ENCODE peak calls at places on chromosomes 1 and 21, in six cellular contexts. One of them, this sample, is unnamed.

GRCh38 chr1:7567376-7567775 is 203.7 kb upstream of the VAMP3 start:
- DNase-seq in GM12864: no peak
- DNase-seq in Peyer's patch: no peak
- DNase-seq in brain microvascular endothelial cell: no peak
- DNase-seq in fibroblast of lung: no peak
- DNase-seq in AG04450: no peak
- DNase-seq in this sample: no peak

GRCh38 chr1:86739901-86740507 is 35.6 kb downstream of the SH3GLB1 start:
- DNase-seq in GM12864: no peak
- DNase-seq in Peyer's patch: no peak
- DNase-seq in brain microvascular endothelial cell: no peak
- DNase-seq in fibroblast of lung: no peak
- DNase-seq in AG04450: no peak
- DNase-seq in this sample: no peak

GRCh38 chr1:100874433-100874832 is 20.2 kb downstream of the EXTL2 start:
- DNase-seq in GM12864: no peak
- DNase-seq in Peyer's patch: no peak
- DNase-seq in brain microvascular endothelial cell: no peak
- DNase-seq in fibroblast of lung: no peak
- DNase-seq in AG04450: no peak
- DNase-seq in this sample: no peak

GRCh38 chr1:118993712-118994049 is 5.5 kb upstream of the TBX15 start:
- DNase-seq in GM12864: no peak
- DNase-seq in Peyer's patch: no peak
- DNase-seq in brain microvascular endothelial cell: no peak
- DNase-seq in fibroblast of lung: no peak
- DNase-seq in AG04450: no peak
- DNase-seq in this sample: no peak

GRCh38 chr21:32207096-32207716 is 71.6 kb downstream of the MIS18A start:
- DNase-seq in GM12864: no peak
- DNase-seq in Peyer's patch: no peak
- DNase-seq in brain microvascular endothelial cell: no peak
- DNase-seq in fibroblast of lung: no peak
- DNase-seq in AG04450: no peak
- DNase-seq in this sample: no peak

GRCh38 chr1:75123756-75124155 is 10.4 kb upstream of the LHX8 start:
- DNase-seq in GM12864: no peak
- DNase-seq in Peyer's patch: no peak
- DNase-seq in brain microvascular endothelial cell: no peak
- DNase-seq in fibroblast of lung: no peak
- DNase-seq in AG04450: no peak
- DNase-seq in this sample: no peak

GRCh38 chr1:18653375-18653774 is 22.7 kb downstream of the PAX7 start:
- DNase-seq in GM12864: no peak
- DNase-seq in Peyer's patch: no peak
- DNase-seq in brain microvascular endothelial cell: no peak
- DNase-seq in fibroblast of lung: no peak
- DNase-seq in AG04450: no peak
- DNase-seq in this sample: no peak

GRCh38 chr1:219517031-219517430 is 95.9 kb downstream of the ZC3H11B start:
- DNase-seq in GM12864: no peak
- DNase-seq in Peyer's patch: no peak
- DNase-seq in brain microvascular endothelial cell: no peak
- DNase-seq in fibroblast of lung: no peak
- DNase-seq in AG04450: no peak
- DNase-seq in this sample: no peak

GRCh38 chr21:31473685-31474345 is 129.8 kb upstream of the TIAM1 start:
- DNase-seq in GM12864: no peak
- DNase-seq in Peyer's patch: no peak
- DNase-seq in brain microvascular endothelial cell: no peak
- DNase-seq in fibroblast of lung: peak
- DNase-seq in AG04450: no peak
- DNase-seq in this sample: no peak

GRCh38 chr21:35257413-35257812 is 208.3 kb upstream of the RUNX1 start:
- DNase-seq in GM12864: no peak
- DNase-seq in Peyer's patch: peak
- DNase-seq in brain microvascular endothelial cell: peak
- DNase-seq in fibroblast of lung: peak
- DNase-seq in AG04450: peak
- DNase-seq in this sample: peak

GRCh38 chr1:230737622-230738262 is 9.4 kb upstream of the CAPN9 start:
- DNase-seq in GM12864: no peak
- DNase-seq in Peyer's patch: no peak
- DNase-seq in brain microvascular endothelial cell: no peak
- DNase-seq in fibroblast of lung: no peak
- DNase-seq in AG04450: no peak
- DNase-seq in this sample: no peak

GRCh38 chr1:238647877-238648276 is 738.5 kb upstream of the CHRM3 start:
- DNase-seq in GM12864: no peak
- DNase-seq in Peyer's patch: no peak
- DNase-seq in brain microvascular endothelial cell: peak
- DNase-seq in fibroblast of lung: peak
- DNase-seq in AG04450: peak
- DNase-seq in this sample: peak

GRCh38 chr1:62530516-62531154 is 66.7 kb upstream of the ANGPTL3 start:
- DNase-seq in GM12864: peak
- DNase-seq in Peyer's patch: peak
- DNase-seq in brain microvascular endothelial cell: peak
- DNase-seq in fibroblast of lung: peak
- DNase-seq in AG04450: peak
- DNase-seq in this sample: peak

GRCh38 chr1:86382878-86383277 is 13.2 kb downstream of the ODF2L start:
- DNase-seq in GM12864: no peak
- DNase-seq in Peyer's patch: no peak
- DNase-seq in brain microvascular endothelial cell: no peak
- DNase-seq in fibroblast of lung: no peak
- DNase-seq in AG04450: no peak
- DNase-seq in this sample: no peak

GRCh38 chr1:154809436-154810413 is 60.4 kb downstream of the KCNN3 start:
- DNase-seq in GM12864: no peak
- DNase-seq in Peyer's patch: no peak
- DNase-seq in brain microvascular endothelial cell: peak
- DNase-seq in fibroblast of lung: peak
- DNase-seq in AG04450: no peak
- DNase-seq in this sample: no peak

DNA sequence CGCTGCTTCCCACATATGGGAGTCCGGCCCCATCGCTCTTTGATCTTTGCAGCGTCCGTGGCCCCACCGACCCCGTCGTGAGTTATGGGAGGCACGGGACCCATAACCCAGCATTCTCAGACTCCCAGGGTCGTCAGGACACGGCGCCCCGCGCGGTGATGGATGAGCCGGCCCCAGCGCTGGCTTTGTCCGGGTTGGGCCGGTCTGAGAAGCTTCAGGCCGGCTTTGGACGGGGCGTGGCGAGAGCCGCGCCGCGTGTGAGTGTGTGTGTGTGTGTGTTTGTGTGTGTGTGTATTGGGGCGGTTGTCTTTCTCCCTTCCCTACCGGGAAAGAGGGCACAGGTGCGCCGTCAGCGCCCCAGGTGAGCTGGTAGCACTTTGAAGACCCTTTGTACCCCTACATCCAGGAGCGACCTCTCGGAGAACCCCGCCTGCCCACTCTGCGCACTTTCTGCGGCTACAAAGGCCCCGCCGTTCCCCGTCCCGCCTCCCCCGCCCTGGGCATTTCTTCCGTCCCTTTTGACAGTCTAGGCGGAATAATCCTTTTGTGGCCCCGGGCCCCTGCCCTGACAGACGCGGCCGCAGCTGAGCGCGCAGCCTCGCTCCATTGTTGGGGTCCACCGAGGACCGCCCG is 725 bp upstream of the DRAXIN start:
- DNase-seq in GM12864: no peak
- DNase-seq in Peyer's patch: no peak
- DNase-seq in brain microvascular endothelial cell: no peak
- DNase-seq in fibroblast of lung: no peak
- DNase-seq in AG04450: no peak
- DNase-seq in this sample: no peak
- H3K4me3 ChIP-seq in GM12864: no peak
- H3K4me3 ChIP-seq in Peyer's patch: peak
- H3K4me3 ChIP-seq in brain microvascular endothelial cell: no peak
- H3K4me3 ChIP-seq in fibroblast of lung: no peak
- H3K4me3 ChIP-seq in AG04450: peak
- H3K4me3 ChIP-seq in this sample: peak

GRCh38 chr1:204130989-204131892 is 20.6 kb downstream of the ETNK2 start:
- DNase-seq in GM12864: no peak
- DNase-seq in Peyer's patch: no peak
- DNase-seq in brain microvascular endothelial cell: peak
- DNase-seq in fibroblast of lung: peak
- DNase-seq in AG04450: peak
- DNase-seq in this sample: peak
- TF ChIP-seq CTCF in GM12864: no peak
- TF ChIP-seq CTCF in Peyer's patch: no peak
- TF ChIP-seq CTCF in brain microvascular endothelial cell: peak
- TF ChIP-seq CTCF in fibroblast of lung: peak
- TF ChIP-seq CTCF in AG04450: peak
- TF ChIP-seq CTCF in this sample: peak

GRCh38 chr1:184664042-184664659 is 90.5 kb downstream of the EDEM3 start:
- DNase-seq in GM12864: peak
- DNase-seq in Peyer's patch: peak
- DNase-seq in brain microvascular endothelial cell: peak
- DNase-seq in fibroblast of lung: peak
- DNase-seq in AG04450: peak
- DNase-seq in this sample: peak
- H3K4me3 ChIP-seq in GM12864: peak
- H3K4me3 ChIP-seq in Peyer's patch: peak
- H3K4me3 ChIP-seq in brain microvascular endothelial cell: peak
- H3K4me3 ChIP-seq in fibroblast of lung: peak
- H3K4me3 ChIP-seq in AG04450: peak
- H3K4me3 ChIP-seq in this sample: peak

GRCh38 chr1:31054349-31054748 is 11.2 kb downstream of the PUM1 start:
- DNase-seq in GM12864: no peak
- DNase-seq in Peyer's patch: no peak
- DNase-seq in brain microvascular endothelial cell: no peak
- DNase-seq in fibroblast of lung: peak
- DNase-seq in AG04450: no peak
- DNase-seq in this sample: no peak
- TF ChIP-seq CTCF in GM12864: no peak
- TF ChIP-seq CTCF in Peyer's patch: no peak
- TF ChIP-seq CTCF in brain microvascular endothelial cell: no peak
- TF ChIP-seq CTCF in fibroblast of lung: no peak
- TF ChIP-seq CTCF in AG04450: no peak
- TF ChIP-seq CTCF in this sample: no peak

GRCh38 chr1:108190686-108191416 is 9.3 kb downstream of the SLC25A24 start:
- DNase-seq in GM12864: no peak
- DNase-seq in Peyer's patch: no peak
- DNase-seq in brain microvascular endothelial cell: no peak
- DNase-seq in fibroblast of lung: no peak
- DNase-seq in AG04450: no peak
- DNase-seq in this sample: no peak
- H3K4me3 ChIP-seq in GM12864: no peak
- H3K4me3 ChIP-seq in Peyer's patch: no peak
- H3K4me3 ChIP-seq in brain microvascular endothelial cell: no peak
- H3K4me3 ChIP-seq in fibroblast of lung: no peak
- H3K4me3 ChIP-seq in AG04450: no peak
- H3K4me3 ChIP-seq in this sample: no peak

GRCh38 chr1:91529856-91530255 is 29.2 kb downstream of the CDC7 start:
- DNase-seq in GM12864: no peak
- DNase-seq in Peyer's patch: no peak
- DNase-seq in brain microvascular endothelial cell: peak
- DNase-seq in fibroblast of lung: peak
- DNase-seq in AG04450: peak
- DNase-seq in this sample: no peak
- TF ChIP-seq CTCF in GM12864: peak
- TF ChIP-seq CTCF in Peyer's patch: peak
- TF ChIP-seq CTCF in brain microvascular endothelial cell: peak
- TF ChIP-seq CTCF in fibroblast of lung: no peak
- TF ChIP-seq CTCF in AG04450: peak
- TF ChIP-seq CTCF in this sample: peak

GRCh38 chr1:16913866-16914662 is 7.7 kb upstream of the CROCC start:
- DNase-seq in GM12864: peak
- DNase-seq in Peyer's patch: peak
- DNase-seq in brain microvascular endothelial cell: peak
- DNase-seq in fibroblast of lung: peak
- DNase-seq in AG04450: peak
- DNase-seq in this sample: peak
- H3K4me3 ChIP-seq in GM12864: peak
- H3K4me3 ChIP-seq in Peyer's patch: peak
- H3K4me3 ChIP-seq in brain microvascular endothelial cell: peak
- H3K4me3 ChIP-seq in fibroblast of lung: peak
- H3K4me3 ChIP-seq in AG04450: peak
- H3K4me3 ChIP-seq in this sample: peak

GRCh38 chr1:55311979-55312378 is 96.8 kb upstream of the USP24 start:
- DNase-seq in GM12864: no peak
- DNase-seq in Peyer's patch: no peak
- DNase-seq in brain microvascular endothelial cell: no peak
- DNase-seq in fibroblast of lung: no peak
- DNase-seq in AG04450: no peak
- DNase-seq in this sample: no peak
- TF ChIP-seq CTCF in GM12864: no peak
- TF ChIP-seq CTCF in Peyer's patch: no peak
- TF ChIP-seq CTCF in brain microvascular endothelial cell: no peak
- TF ChIP-seq CTCF in fibroblast of lung: no peak
- TF ChIP-seq CTCF in AG04450: no peak
- TF ChIP-seq CTCF in this sample: no peak